ENCODE peak calls at places on chromosomes 2 and 18, in eight cellular contexts. D, S, Q, K, H, Y, R and B are unnamed samples.

GRCh38 chr18:58407263-58407648 is 221.6 kb downstream of the ALPK2 start:
- DNase-seq in H (no peak), Q (no peak), Y (no peak), K (no peak), S (no peak), D (no peak), R (no peak), B (no peak)

GRCh38 chr2:118310016-118310877 is 222.0 kb downstream of the INSIG2 start:
- DNase-seq in H (no peak), K (peak; percentile 33), Q (peak; percentile 42), R (peak; percentile 50), D (peak; percentile 52), Y (peak; percentile 33), S (peak; percentile 61), B (peak; percentile 39)

GRCh38 chr2:225033440-225034390 is 8.6 kb downstream of the DOCK10 start:
- DNase-seq in S (no peak), H (no peak), Y (no peak), K (no peak), R (no peak), Q (no peak), D (no peak), B (no peak)

GRCh38 chr2:71789556-71790219 is 336.3 kb downstream of the DYSF start:
- DNase-seq in D (no peak), K (no peak), H (no peak), Y (no peak), S (no peak), Q (no peak), R (no peak), B (no peak)

GRCh38 chr2:102187191-102188150 is 648 bp downstream of the IL1RL2 start:
- DNase-seq in K (peak; percentile 68), D (peak; percentile 15), R (peak; percentile 23), H (no peak), Y (no peak), S (peak; percentile 39), Q (peak; percentile 22), B (peak; percentile 79)

GRCh38 chr18:50458796-50459195 is 84.0 kb downstream of the SKA1 start:
- DNase-seq in K (no peak), D (no peak), Y (no peak), R (no peak), S (no peak), H (no peak), Q (no peak), B (no peak)

GRCh38 chr18:55779461-55779710 is 191.4 kb upstream of the TCF4 start:
- DNase-seq in Y (no peak), D (no peak), Q (no peak), R (no peak), K (no peak), S (no peak), H (no peak), B (peak; percentile 45)

GRCh38 chr2:172431428-172431827 is 4.0 kb downstream of the ITGA6 start:
- DNase-seq in S (no peak), K (peak; percentile 62), D (no peak), H (no peak), Q (no peak), R (no peak), Y (no peak), B (peak; percentile 47)

GRCh38 chr18:23876921-23877320 is 137.6 kb upstream of the TTC39C start:
- DNase-seq in K (no peak), R (no peak), S (no peak), Q (no peak), Y (no peak), D (no peak), H (no peak), B (no peak)